ENCODE peak calls at places on chromosome 14, in seven cellular contexts. B is heart right ventricle; U is MG63; T is iPS-NIHi11; G is left cardiac atrium; A is MCF 10A; F is stimulated activated CD4-positive, alpha-beta T cell treated with anti-CD3 and anti-CD28 coated beads, TNF-alpha, amount 100 ng/mL, for 1 hour. J is an unnamed sample.

GRCh38 chr14:93538411-93538810 is 107.7 kb downstream of the UNC79 start:
- DNase-seq in G (no peak), T (peak; percentile 56), B (no peak), U (peak; percentile 5), F (no peak), A (peak; percentile 31), J (peak; percentile 41)

GRCh38 chr14:105486974-105487448 is 325 bp downstream of the CRIP1 start:
- DNase-seq in B (peak; percentile 86), U (peak; percentile 32), G (peak; percentile 80), T (no peak), F (no peak), A (no peak), J (no peak)

GRCh38 chr14:28766505-28767238 is at the start of gene FOXG1:
- DNase-seq in T (peak; percentile 86), U (peak; percentile 71), F (no peak), B (no peak), A (no peak), G (no peak), J (peak; percentile 89)

GRCh38 chr14:23009483-23009938 is 432 bp downstream of the C14orf93 start:
- DNase-seq in G (no peak), B (no peak), A (no peak), U (no peak), F (no peak), T (no peak), J (no peak)

GRCh38 chr14:104316723-104317499 is 178.5 kb downstream of the KIF26A start:
- DNase-seq in U (no peak), G (no peak), F (no peak), T (no peak), B (no peak), A (no peak), J (no peak)

GRCh38 chr14:73861060-73861459 is 9.4 kb downstream of the PTGR2 start:
- DNase-seq in T (no peak), B (no peak), G (no peak), A (no peak), F (no peak), U (no peak), J (no peak)

GRCh38 chr14:66944872-66945271 is 244.4 kb upstream of the GARIN2 start:
- DNase-seq in T (no peak), U (no peak), F (no peak), B (no peak), G (no peak), A (peak; percentile 40), J (no peak)

GRCh38 chr14:88710709-88711108 is 82.0 kb downstream of the EML5 start:
- DNase-seq in G (no peak), T (no peak), A (no peak), U (no peak), B (no peak), F (no peak), J (no peak)

GRCh38 chr14:67680121-67680602 is 5.7 kb upstream of the VTI1B start:
- DNase-seq in U (peak; percentile 10), A (no peak), F (no peak), T (no peak), G (no peak), B (no peak), J (no peak)

GRCh38 chr14:104957146-104958113 is 20.7 kb downstream of the AHNAK2 start:
- DNase-seq in F (no peak), A (no peak), B (no peak), T (no peak), G (peak; percentile 15), U (no peak), J (no peak)

GRCh38 chr14:69955855-69956567 is 76.8 kb downstream of the SMOC1 start:
- DNase-seq in F (no peak), U (no peak), T (no peak), B (no peak), G (no peak), A (no peak), J (no peak)

GRCh38 chr14:75825147-75825592 is 156.6 kb downstream of the TGFB3 start:
- DNase-seq in F (no peak), U (no peak), G (no peak), T (no peak), B (peak; percentile 31), A (no peak), J (no peak)

GRCh38 chr14:70188608-70189540 is at the start of gene SLC8A3:
- DNase-seq in U (peak; percentile 21), G (peak; percentile 30), T (peak; percentile 78), B (no peak), F (no peak), A (no peak), J (peak; percentile 80)

GRCh38 chr14:61140872-61141271 is 140.3 kb downstream of the TMEM30B start:
- DNase-seq in A (no peak), F (no peak), B (no peak), G (no peak), U (peak; percentile 75), T (no peak), J (no peak)

GRCh38 chr14:90017371-90017770 is 44.4 kb upstream of the KCNK13 start:
- DNase-seq in A (no peak), B (no peak), T (no peak), G (no peak), F (no peak), U (no peak), J (no peak)

GRCh38 chr14:98688446-98688845 is 583.6 kb downstream of the BCL11B start:
- DNase-seq in B (no peak), F (no peak), G (no peak), T (no peak), U (no peak), A (no peak), J (no peak)

GRCh38 chr14:86296173-86296572 is 766.2 kb downstream of the FLRT2 start:
- DNase-seq in U (peak; percentile 7), G (no peak), A (peak; percentile 47), F (no peak), T (no peak), B (no peak), J (peak; percentile 78)

GRCh38 chr14:99884834-99885648 is 91.8 kb downstream of the EML1 start:
- DNase-seq in U (no peak), B (peak; percentile 50), A (peak; percentile 63), G (no peak), F (no peak), T (peak; percentile 57), J (peak; percentile 58)

GRCh38 chr14:93970967-93971634 is 5.3 kb downstream of the ASB2 start:
- DNase-seq in F (peak; percentile 43), B (no peak), G (no peak), T (no peak), U (no peak), A (no peak), J (no peak)

GRCh38 chr14:98651042-98651441 is 621.0 kb downstream of the BCL11B start:
- DNase-seq in F (no peak), T (peak; percentile 46), B (no peak), U (no peak), A (no peak), G (no peak), J (no peak)

GRCh38 chr14:103301512-103302197 is 32.4 kb upstream of the EIF5 start:
- DNase-seq in U (peak; percentile 3), F (no peak), B (no peak), A (peak; percentile 32), T (no peak), G (no peak), J (no peak)

GRCh38 chr14:100416921-100417451 is 93.8 kb downstream of the SLC25A47 start:
- DNase-seq in G (no peak), B (no peak), A (peak; percentile 48), F (no peak), U (peak; percentile 68), T (no peak), J (no peak)

GRCh38 chr14:52069617-52070431 is 965 bp upstream of the NID2 start:
- DNase-seq in F (no peak), G (no peak), U (no peak), T (peak; percentile 29), A (no peak), B (peak; percentile 47), J (no peak)

GRCh38 chr14:65167072-65167645 is 64.8 kb upstream of the MAX start:
- DNase-seq in F (no peak), T (no peak), G (no peak), A (peak; percentile 24), U (no peak), B (no peak), J (no peak)

GRCh38 chr14:65940056-65940735 is 527.7 kb downstream of the FUT8 start:
- DNase-seq in G (no peak), B (no peak), F (no peak), T (no peak), A (peak; percentile 49), U (no peak), J (peak; percentile 61)

GRCh38 chr14:104665663-104666522 is 23.5 kb upstream of the INF2 start:
- DNase-seq in U (no peak), T (peak; percentile 75), F (no peak), A (peak; percentile 48), G (no peak), B (no peak), J (no peak)

GRCh38 chr14:86596024-86596423 is 1066.1 kb downstream of the FLRT2 start:
- DNase-seq in T (no peak), U (no peak), G (no peak), B (no peak), F (no peak), A (no peak), J (no peak)

GRCh38 chr14:67487937-67488893 is at the start of gene TMEM229B:
- DNase-seq in U (peak; percentile 40), A (no peak), B (peak; percentile 43), F (peak; percentile 35), T (no peak), G (peak; percentile 36), J (no peak)

GRCh38 chr14:49549881-49550280 is 36.3 kb downstream of the RPS29 start:
- DNase-seq in B (no peak), A (peak; percentile 4), U (peak; percentile 24), T (peak; percentile 62), G (no peak), F (no peak), J (peak; percentile 73)

J was measured in D341Med.